ENCODE peak calls at places on chromosomes 2 and 18, in ten cellular contexts. K is kidney; F is mucosa of descending colon; C is CD8-positive, alpha-beta T cell; G is HFF-Myc; H is Caco-2; Q is ascending aorta; O is mammary epithelial cell; Z is kidney epithelial cell; J is B cell. Y is an unnamed sample.

GRCh38 chr2:63055510-63056308 is 5.1 kb downstream of the OTX1 start:
- DNase-seq in K (peak; percentile 71), F (peak; percentile 26), C (no peak), G (no peak), H (no peak), Q (no peak), O (no peak), Z (no peak), J (peak; percentile 39), Y (no peak)

GRCh38 chr2:173427887-173428683 is 73.4 kb downstream of the CDCA7 start:
- DNase-seq in K (no peak), F (no peak), C (no peak), G (peak; percentile 73), H (no peak), Q (no peak), O (peak; percentile 96), Z (peak; percentile 21), J (no peak), Y (no peak)

GRCh38 chr18:50898908-50899307 is 20.0 kb downstream of the ME2 start:
- DNase-seq in K (no peak), F (no peak), C (no peak), G (no peak), H (no peak), Q (no peak), O (no peak), Z (no peak), J (no peak), Y (no peak)

GRCh38 chr18:49678440-49678839 is 116.6 kb downstream of the LIPG start:
- DNase-seq in K (no peak), F (no peak), C (no peak), G (no peak), H (no peak), Q (no peak), O (no peak), Z (no peak), J (no peak), Y (no peak)

GRCh38 chr18:74567805-74568204 is 29.9 kb upstream of the ZNF407 start:
- DNase-seq in K (no peak), F (no peak), C (no peak), G (no peak), H (no peak), Q (no peak), O (no peak), Z (no peak), J (no peak), Y (no peak)

GRCh38 chr2:49080681-49081080 is 73.6 kb downstream of the FSHR start:
- DNase-seq in K (no peak), F (no peak), C (no peak), G (no peak), H (no peak), Q (no peak), O (no peak), Z (no peak), J (no peak), Y (no peak)

GRCh38 chr2:28155627-28156026 is 237.0 kb upstream of the FOSL2 start:
- DNase-seq in K (no peak), F (peak; percentile 42), C (no peak), G (no peak), H (peak; percentile 63), Q (no peak), O (no peak), Z (no peak), J (no peak), Y (no peak)

GRCh38 chr2:23497063-23497462 is 112.1 kb downstream of the KLHL29 start:
- DNase-seq in K (no peak), F (no peak), C (no peak), G (no peak), H (no peak), Q (peak; percentile 39), O (peak; percentile 91), Z (peak; percentile 23), J (no peak), Y (no peak)

GRCh38 chr2:38685116-38685735 is 19.3 kb downstream of the GALM start:
- DNase-seq in K (no peak), F (no peak), C (no peak), G (no peak), H (no peak), Q (no peak), O (no peak), Z (no peak), J (no peak), Y (no peak)

GRCh38 chr2:856041-856440 is 94.6 kb upstream of the SNTG2 start:
- DNase-seq in K (no peak), F (no peak), C (no peak), G (no peak), H (no peak), Q (no peak), O (no peak), Z (no peak), J (no peak), Y (no peak)

GRCh38 chr2:99035920-99036319 is 99.9 kb upstream of the CRACDL start:
- DNase-seq in K (no peak), F (no peak), C (no peak), G (no peak), H (no peak), Q (no peak), O (no peak), Z (no peak), J (no peak), Y (no peak)

GRCh38 chr2:86035883-86036789 is 69.5 kb downstream of the POLR1A start:
- DNase-seq in K (peak; percentile 91), F (peak; percentile 69), C (peak; percentile 76), G (peak; percentile 74), H (no peak), Q (peak; percentile 54), O (peak; percentile 20), Z (no peak), J (peak; percentile 85), Y (peak; percentile 49)

GRCh38 chr2:156191547-156191946 is 141.0 kb downstream of the NR4A2 start:
- DNase-seq in K (no peak), F (no peak), C (no peak), G (no peak), H (no peak), Q (no peak), O (no peak), Z (no peak), J (no peak), Y (no peak)

GRCh38 chr18:68648191-68648590 is 66.7 kb downstream of the TMX3 start:
- DNase-seq in K (no peak), F (no peak), C (no peak), G (no peak), H (no peak), Q (no peak), O (peak; percentile 46), Z (no peak), J (no peak), Y (no peak)

GRCh38 chr2:149863227-149863626 is 275.7 kb upstream of the MMADHC start:
- DNase-seq in K (no peak), F (no peak), C (no peak), G (no peak), H (no peak), Q (no peak), O (no peak), Z (no peak), J (no peak), Y (no peak)

GRCh38 chr18:14979875-14980274 is 231.9 kb downstream of the ANKRD30B start:
- DNase-seq in K (no peak), F (no peak), C (no peak), G (no peak), H (no peak), Q (no peak), O (no peak), Z (no peak), J (no peak), Y (no peak)

GRCh38 chr2:98118161-98118560 is 31.2 kb downstream of the VWA3B start:
- DNase-seq in K (no peak), F (no peak), C (no peak), G (no peak), H (no peak), Q (no peak), O (peak; percentile 50), Z (peak; percentile 2), J (no peak), Y (no peak)

GRCh38 chr2:192885569-192886160 is 690.9 kb upstream of the TMEFF2 start:
- DNase-seq in K (no peak), F (no peak), C (no peak), G (no peak), H (no peak), Q (no peak), O (peak; percentile 30), Z (no peak), J (no peak), Y (no peak)

GRCh38 chr2:73640946-73641766 is 1.1 kb downstream of the NAT8 start:
- DNase-seq in K (no peak), F (no peak), C (no peak), G (no peak), H (no peak), Q (no peak), O (no peak), Z (no peak), J (no peak), Y (no peak)

GRCh38 chr2:176936410-176936809 is 276.2 kb upstream of the HNRNPA3 start:
- DNase-seq in K (no peak), F (no peak), C (no peak), G (no peak), H (no peak), Q (no peak), O (no peak), Z (no peak), J (no peak), Y (no peak)

GRCh38 chr2:237701033-237701858 is 73.9 kb downstream of the LRRFIP1 start:
- DNase-seq in K (no peak), F (no peak), C (no peak), G (no peak), H (no peak), Q (no peak), O (no peak), Z (no peak), J (no peak), Y (no peak)

GRCh38 chr2:170486730-170487129 is 228.4 kb upstream of the SP5 start:
- DNase-seq in K (no peak), F (no peak), C (no peak), G (no peak), H (no peak), Q (no peak), O (no peak), Z (no peak), J (no peak), Y (no peak)
- TF ChIP-seq CTCF in K (no peak), F (no peak), C (no peak), G (no peak), H (no peak), Q (peak; percentile 20), O (peak; percentile 30), Z (no peak), J (no peak), Y (no peak)

GRCh38 chr2:158006961-158007664 is 94.6 kb upstream of the UPP2 start:
- DNase-seq in K (no peak), F (no peak), C (no peak), G (no peak), H (no peak), Q (no peak), O (no peak), Z (no peak), J (no peak), Y (no peak)
- TF ChIP-seq CTCF in K (no peak), F (no peak), C (no peak), G (no peak), H (no peak), Q (no peak), O (no peak), Z (no peak), J (no peak), Y (no peak)

GRCh38 chr2:202072226-202072625 is 829 bp upstream of the KIAA2012 start:
- DNase-seq in K (no peak), F (no peak), C (no peak), G (no peak), H (peak; percentile 18), Q (no peak), O (no peak), Z (no peak), J (no peak), Y (no peak)
- TF ChIP-seq CTCF in K (no peak), F (no peak), C (no peak), G (peak; percentile 19), H (peak; percentile 28), Q (no peak), O (peak; percentile 43), Z (peak; percentile 34), J (no peak), Y (peak; percentile 15)

GRCh38 chr2:160014227-160014626 is 48.2 kb downstream of the PLA2R1 start:
- DNase-seq in K (no peak), F (no peak), C (no peak), G (no peak), H (no peak), Q (no peak), O (no peak), Z (no peak), J (no peak), Y (no peak)
- TF ChIP-seq CTCF in K (no peak), F (no peak), C (no peak), G (no peak), H (no peak), Q (no peak), O (no peak), Z (no peak), J (no peak), Y (no peak)